ENCODE peak calls at places on chromosomes 3 and 15, in ten cellular contexts. G is fibroblast of lung; K is GM06990; F is prostate gland; Z is psoas muscle; I is lung; J is Caco-2; L is esophagus squamous epithelium; Q is naive thymus-derived CD4-positive, alpha-beta T cell; V is colonic mucosa. Y is an unnamed sample. For H3K36me3, the result is how much of the 10 kb centered on the place peaks cover.

GRCh38 chr3:4351164-4351855 is 48.1 kb downstream of the SETMAR start:
- DNase-seq in G (peak), K (no peak), F (no peak), Z (no peak), I (no peak), J (peak), L (no peak), Q (no peak), V (no peak), Y (no peak)

GRCh38 chr15:101429191-101429590 is 60.3 kb downstream of the PCSK6 start:
- DNase-seq in G (no peak), K (no peak), F (no peak), Z (no peak), I (no peak), J (no peak), L (no peak), Q (no peak), V (no peak), Y (no peak)

GRCh38 chr3:41317718-41318117 is 118.4 kb downstream of the CTNNB1 start:
- DNase-seq in G (peak), K (no peak), F (no peak), Z (no peak), I (no peak), J (peak), L (no peak), Q (no peak), V (no peak), Y (no peak)

GRCh38 chr3:187669675-187670504 is at the start of gene SST:
- DNase-seq in G (peak), K (no peak), F (no peak), Z (peak), I (peak), J (peak), L (no peak), Q (no peak), V (no peak), Y (no peak)

GRCh38 chr15:72141171-72142084 is 23.2 kb downstream of the SENP8 start:
- DNase-seq in G (peak), K (peak), F (no peak), Z (no peak), I (no peak), J (peak), L (no peak), Q (no peak), V (no peak), Y (no peak)

GRCh38 chr15:27692438-27692837 is 406.7 kb downstream of the OCA2 start:
- DNase-seq in G (no peak), K (no peak), F (no peak), Z (no peak), I (no peak), J (no peak), L (no peak), Q (no peak), V (no peak), Y (no peak)

GRCh38 chr3:125386811-125387210 is 11.7 kb upstream of the ZNF148 start:
- DNase-seq in G (peak), K (no peak), F (no peak), Z (no peak), I (no peak), J (no peak), L (no peak), Q (no peak), V (no peak), Y (no peak)

GRCh38 chr3:56845505-56845904 is 43.8 kb upstream of the ARHGEF3 start:
- DNase-seq in G (peak), K (no peak), F (no peak), Z (no peak), I (no peak), J (no peak), L (no peak), Q (no peak), V (no peak), Y (no peak)

GRCh38 chr3:129228891-129229585 is 20.4 kb upstream of the COPG1 start:
- DNase-seq in G (peak), K (no peak), F (no peak), Z (no peak), I (no peak), J (peak), L (no peak), Q (no peak), V (no peak), Y (no peak)

GRCh38 chr3:165800970-165801369 is 36.3 kb downstream of the BCHE start:
- DNase-seq in G (peak), K (peak), F (no peak), Z (no peak), I (no peak), J (no peak), L (no peak), Q (no peak), V (no peak), Y (no peak)

GRCh38 chr3:77421916-77422315 is 382.0 kb downstream of the ROBO2 start:
- DNase-seq in G (no peak), K (no peak), F (no peak), Z (no peak), I (no peak), J (no peak), L (no peak), Q (no peak), V (no peak), Y (no peak)

GRCh38 chr3:21466491-21466890 is 284.5 kb downstream of the ZNF385D start:
- DNase-seq in G (peak), K (no peak), F (no peak), Z (no peak), I (no peak), J (no peak), L (no peak), Q (no peak), V (no peak), Y (no peak)

GRCh38 chr15:52782514-52782913 is 7.6 kb downstream of the ONECUT1 start:
- DNase-seq in G (no peak), K (no peak), F (no peak), Z (no peak), I (no peak), J (no peak), L (no peak), Q (no peak), V (no peak), Y (no peak)

GRCh38 chr3:144114767-144115166 is 143.1 kb downstream of the DIPK2A start:
- DNase-seq in G (peak), K (no peak), F (no peak), Z (no peak), I (no peak), J (no peak), L (no peak), Q (no peak), V (no peak), Y (no peak)

GRCh38 chr15:43241100-43241499 is 20.3 kb upstream of the EPB42 start:
- DNase-seq in G (peak), K (no peak), F (no peak), Z (peak), I (no peak), J (no peak), L (no peak), Q (no peak), V (no peak), Y (peak)

GRCh38 chr3:191330309-191330712 is at the start of gene UTS2B:
- DNase-seq in G (peak), K (peak), F (no peak), Z (no peak), I (no peak), J (peak), L (no peak), Q (no peak), V (no peak), Y (no peak)

GRCh38 chr3:155871746-155872158 is 1.3 kb downstream of the GMPS start:
- DNase-seq in G (peak), K (no peak), F (no peak), Z (no peak), I (no peak), J (no peak), L (no peak), Q (peak), V (no peak), Y (no peak)

GRCh38 chr15:51074926-51075325 is 19.8 kb downstream of the TNFAIP8L3 start:
- DNase-seq in G (no peak), K (no peak), F (no peak), Z (no peak), I (no peak), J (no peak), L (no peak), Q (no peak), V (no peak), Y (no peak)

GRCh38 chr3:158731525-158731924 is 732 bp downstream of the RARRES1 start:
- DNase-seq in G (peak), K (no peak), F (no peak), Z (no peak), I (no peak), J (peak), L (no peak), Q (no peak), V (no peak), Y (no peak)

GRCh38 chr3:10565814-10566213 is 60.4 kb upstream of the ATP2B2 start:
- DNase-seq in G (no peak), K (no peak), F (no peak), Z (no peak), I (no peak), J (no peak), L (no peak), Q (no peak), V (no peak), Y (no peak)

GRCh38 chr15:31483053-31483923 is 156.7 kb downstream of the KLF13 start:
- DNase-seq in G (no peak), K (peak), F (no peak), Z (no peak), I (no peak), J (no peak), L (no peak), Q (peak), V (peak), Y (no peak)

GRCh38 chr3:119380697-119381096 is 82.7 kb downstream of the TMEM39A start:
- DNase-seq in G (no peak), K (no peak), F (no peak), Z (no peak), I (no peak), J (no peak), L (no peak), Q (no peak), V (no peak), Y (no peak)

GRCh38 chr3:196378442-196378841 is 40.3 kb upstream of the TM4SF19 start:
- DNase-seq in G (no peak), K (no peak), F (no peak), Z (no peak), I (peak), J (no peak), L (no peak), Q (no peak), V (no peak), Y (no peak)

GRCh38 chr3:4984511-4984864 is 5.3 kb downstream of the BHLHE40 start:
- DNase-seq in G (no peak), K (no peak), F (no peak), Z (no peak), I (no peak), J (no peak), L (no peak), Q (no peak), V (no peak), Y (no peak)

GRCh38 chr3:88084006-88084597 is 25.0 kb downstream of the ZNF654 start:
- DNase-seq in G (no peak), K (no peak), F (no peak), Z (no peak), I (no peak), J (no peak), L (no peak), Q (no peak), V (no peak), Y (no peak)

GRCh38 chr3:188421836-188422540 is 268.0 kb downstream of the LPP start:
- DNase-seq in G (no peak), K (peak), F (no peak), Z (no peak), I (no peak), J (no peak), L (no peak), Q (no peak), V (peak), Y (no peak)

GRCh38 chr3:62361824-62362223 is 11.5 kb downstream of the FEZF2 start:
- DNase-seq in G (no peak), K (no peak), F (no peak), Z (no peak), I (no peak), J (no peak), L (no peak), Q (no peak), V (no peak), Y (no peak)

GRCh38 chr3:72411102-72411501 is 437.1 kb downstream of the SHQ1 start:
- DNase-seq in G (no peak), K (no peak), F (no peak), Z (no peak), I (no peak), J (no peak), L (no peak), Q (no peak), V (no peak), Y (no peak)

GRCh38 chr15:42101861-42102260 is 7.5 kb upstream of the PLA2G4D start:
- DNase-seq in G (peak), K (no peak), F (no peak), Z (no peak), I (no peak), J (no peak), L (no peak), Q (no peak), V (no peak), Y (no peak)

GRCh38 chr15:78233496-78233895 is 869 bp downstream of the ACSBG1 start:
- DNase-seq in G (no peak), K (no peak), F (no peak), Z (no peak), I (no peak), J (no peak), L (no peak), Q (no peak), V (no peak), Y (no peak)

GRCh38 chr3:83843716-83844115 is 1115.1 kb upstream of the CADM2 start:
- DNase-seq in G (peak), K (no peak), F (no peak), Z (no peak), I (no peak), J (no peak), L (no peak), Q (no peak), V (no peak), Y (no peak)

GRCh38 chr3:127168271-127168670 is 24.7 kb upstream of the PRR23E start:
- DNase-seq in G (no peak), K (no peak), F (no peak), Z (peak), I (no peak), J (no peak), L (no peak), Q (no peak), V (no peak), Y (no peak)

GRCh38 chr3:72533584-72534473 is 314.4 kb downstream of the SHQ1 start:
- DNase-seq in G (no peak), K (no peak), F (no peak), Z (no peak), I (no peak), J (no peak), L (no peak), Q (no peak), V (no peak), Y (no peak)

GRCh38 chr15:98920091-98920880 is 87.3 kb downstream of the PGPEP1L start:
- DNase-seq in G (no peak), K (no peak), F (no peak), Z (no peak), I (no peak), J (no peak), L (no peak), Q (no peak), V (no peak), Y (no peak)
- H3K36me3 ChIP-seq in G (under half), K (under half), F (under half), Z (under half), I (under half), J (under half), L (under half), Q (under half), V (under half), Y (under half)

GRCh38 chr15:75428152-75428551 is 23.3 kb downstream of the SIN3A start:
- DNase-seq in G (no peak), K (no peak), F (no peak), Z (no peak), I (no peak), J (no peak), L (no peak), Q (no peak), V (no peak), Y (no peak)
- H3K36me3 ChIP-seq in G (under half), K (under half), F (under half), Z (under half), I (under half), J (under half), L (under half), Q (under half), V (under half), Y (under half)

GRCh38 chr3:25618043-25618442 is 46.7 kb downstream of the TOP2B start:
- DNase-seq in G (no peak), K (no peak), F (no peak), Z (no peak), I (no peak), J (no peak), L (no peak), Q (no peak), V (no peak), Y (no peak)
- H3K36me3 ChIP-seq in G (under half), K (under half), F (under half), Z (under half), I (under half), J (under half), L (under half), Q (under half), V (under half), Y (under half)

GRCh38 chr15:60383008-60383694 is 14.6 kb downstream of the ANXA2 start:
- DNase-seq in G (no peak), K (no peak), F (no peak), Z (no peak), I (no peak), J (no peak), L (no peak), Q (no peak), V (no peak), Y (no peak)

GRCh38 chr15:60384052-60384451 is 13.7 kb downstream of the ANXA2 start:
- DNase-seq in G (peak), K (no peak), F (no peak), Z (no peak), I (no peak), J (no peak), L (no peak), Q (no peak), V (no peak), Y (no peak)

GRCh38 chr15:60387321-60387720 is 10.5 kb downstream of the ANXA2 start:
- DNase-seq in G (no peak), K (no peak), F (no peak), Z (no peak), I (no peak), J (no peak), L (no peak), Q (no peak), V (no peak), Y (no peak)

GRCh38 chr15:60385620-60386552 is 11.9 kb downstream of the ANXA2 start:
- DNase-seq in G (no peak), K (no peak), F (peak), Z (no peak), I (no peak), J (no peak), L (no peak), Q (no peak), V (no peak), Y (no peak)

GRCh38 chr15:60384526-60385127 is 13.2 kb downstream of the ANXA2 start:
- DNase-seq in G (no peak), K (no peak), F (no peak), Z (no peak), I (no peak), J (no peak), L (no peak), Q (no peak), V (no peak), Y (no peak)
- H3K36me3 ChIP-seq in G (under half), K (under half), F (under half), Z (under half), I (under half), J (under half), L (under half), Q (under half), V (under half), Y (under half)

GRCh38 chr15:88623061-88623460 is 1.9 kb downstream of the AEN start:
- DNase-seq in G (peak), K (no peak), F (no peak), Z (no peak), I (no peak), J (no peak), L (no peak), Q (no peak), V (no peak), Y (no peak)
- H3K36me3 ChIP-seq in G (under half), K (under half), F (under half), Z (under half), I (under half), J (under half), L (under half), Q (under half), V (under half), Y (under half)

GRCh38 chr3:38129058-38129457 is 7.9 kb downstream of the ACAA1 start:
- DNase-seq in G (no peak), K (no peak), F (no peak), Z (no peak), I (no peak), J (no peak), L (no peak), Q (no peak), V (no peak), Y (no peak)
- H3K36me3 ChIP-seq in G (under half), K (under half), F (under half), Z (under half), I (under half), J (under half), L (under half), Q (under half), V (under half), Y (half or more)

DNA sequence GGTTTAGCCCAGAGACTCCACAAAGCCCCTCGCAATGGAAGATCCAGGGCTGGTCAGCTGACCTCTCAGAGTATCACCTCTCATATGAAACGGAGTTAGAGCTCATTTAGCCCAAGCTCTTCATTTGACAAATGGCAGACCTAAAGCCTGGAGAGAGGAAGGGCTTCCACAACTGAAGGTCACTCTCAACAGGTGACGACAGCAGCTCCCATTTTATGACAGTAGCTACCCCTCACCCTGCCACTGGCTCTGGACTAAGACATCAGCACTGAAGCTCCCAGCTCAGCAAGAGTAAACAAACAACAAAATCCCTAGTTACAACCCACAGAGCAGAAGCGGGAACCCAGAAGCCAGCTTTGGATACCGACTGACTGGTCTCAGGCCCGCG is 33.7 kb downstream of the TLE3 start:
- DNase-seq in G (no peak), K (no peak), F (no peak), Z (no peak), I (no peak), J (no peak), L (no peak), Q (no peak), V (no peak), Y (no peak)
- H3K36me3 ChIP-seq in G (under half), K (half or more), F (under half), Z (under half), I (under half), J (under half), L (under half), Q (under half), V (under half), Y (under half)

DNA sequence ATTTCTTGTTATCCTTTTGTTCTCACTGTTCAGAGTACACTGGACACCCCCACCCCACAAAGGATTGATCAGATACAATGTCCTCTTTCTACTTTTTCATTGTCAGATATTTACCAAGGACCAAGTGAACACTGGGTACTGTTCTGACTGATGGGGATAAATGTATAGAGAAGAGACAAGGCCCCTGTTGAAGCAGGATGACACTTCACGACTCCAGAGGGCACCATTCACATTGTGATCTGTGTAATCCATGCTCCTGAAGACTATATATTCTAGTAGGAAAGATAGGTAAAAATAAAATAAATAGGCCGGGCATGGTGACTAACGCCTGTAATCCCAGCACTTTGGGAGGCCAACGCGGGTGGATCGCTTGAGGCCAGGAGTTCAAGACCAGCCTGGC is 7.2 kb upstream of the CRYGS start:
- DNase-seq in G (no peak), K (no peak), F (no peak), Z (no peak), I (no peak), J (no peak), L (no peak), Q (no peak), V (no peak), Y (no peak)
- H3K36me3 ChIP-seq in G (under half), K (under half), F (under half), Z (under half), I (under half), J (under half), L (under half), Q (under half), V (under half), Y (under half)